ENCODE peak calls at places on chromosomes 3 and 15, in seven cellular contexts. H, F, I, O, M, K and G are unnamed samples.
A peak's percentile ranks its signal among the peaks of the same experiment; 100 is the strongest.

GRCh38 chr3:197186887-197187588 is 111.4 kb downstream of the DLG1 start:
- DNase-seq in H (no peak), F (peak; percentile 32), I (peak; percentile 76), O (peak; percentile 43), M (peak; percentile 63), K (peak; percentile 75), G (no peak)

GRCh38 chr3:187125319-187126031 is 13.8 kb downstream of the RPL39L start:
- DNase-seq in H (no peak), F (no peak), I (no peak), O (no peak), M (no peak), K (peak; percentile 79), G (no peak)

GRCh38 chr3:185629554-185630181 is 43.6 kb downstream of the SENP2 start:
- DNase-seq in H (no peak), F (no peak), I (no peak), O (no peak), M (peak; percentile 12), K (peak; percentile 25), G (no peak)

GRCh38 chr15:73927003-73927475 is 777 bp downstream of the LOXL1 start:
- DNase-seq in H (no peak), F (peak; percentile 62), I (no peak), O (peak; percentile 50), M (no peak), K (no peak), G (no peak)

GRCh38 chr3:14461748-14462324 is 59.4 kb downstream of the SLC6A6 start:
- DNase-seq in H (peak; percentile 39), F (peak; percentile 30), I (peak; percentile 69), O (peak; percentile 56), M (peak; percentile 45), K (peak; percentile 56), G (no peak)

GRCh38 chr3:184679056-184679502 is 32.8 kb downstream of the MAGEF1 start:
- DNase-seq in H (no peak), F (no peak), I (peak; percentile 31), O (no peak), M (no peak), K (no peak), G (no peak)

GRCh38 chr3:81352867-81353266 is 408.6 kb downstream of the GBE1 start:
- DNase-seq in H (no peak), F (no peak), I (peak; percentile 31), O (no peak), M (peak; percentile 73), K (peak; percentile 33), G (no peak)

GRCh38 chr3:99250272-99250671 is 348.8 kb upstream of the DCBLD2 start:
- DNase-seq in H (no peak), F (no peak), I (peak; percentile 62), O (peak; percentile 57), M (peak; percentile 66), K (no peak), G (no peak)

GRCh38 chr3:10505050-10505790 is at the start of gene ATP2B2:
- DNase-seq in H (no peak), F (no peak), I (no peak), O (no peak), M (no peak), K (no peak), G (no peak)

GRCh38 chr3:8020459-8020858 is 481.2 kb upstream of the LMCD1 start:
- DNase-seq in H (no peak), F (no peak), I (no peak), O (no peak), M (no peak), K (no peak), G (no peak)

GRCh38 chr15:101121511-101122090 is 130.2 kb downstream of the CHSY1 start:
- DNase-seq in H (peak; percentile 33), F (peak; percentile 58), I (peak; percentile 57), O (no peak), M (no peak), K (peak; percentile 18), G (peak; percentile 76)

GRCh38 chr3:52536112-52536368 is 365 bp upstream of the UQCC5 start:
- DNase-seq in H (no peak), F (no peak), I (no peak), O (no peak), M (no peak), K (no peak), G (no peak)

GRCh38 chr15:89780601-89781000 is 4.5 kb downstream of the MESP2 start:
- DNase-seq in H (no peak), F (no peak), I (no peak), O (no peak), M (no peak), K (no peak), G (no peak)

GRCh38 chr3:45320986-45321385 is 67.4 kb upstream of the LARS2 start:
- DNase-seq in H (no peak), F (no peak), I (no peak), O (no peak), M (no peak), K (no peak), G (no peak)

GRCh38 chr3:1421577-1421976 is 328.8 kb downstream of the CNTN6 start:
- DNase-seq in H (no peak), F (no peak), I (no peak), O (no peak), M (no peak), K (no peak), G (no peak)

GRCh38 chr3:7201784-7202183 is 340.9 kb downstream of the GRM7 start:
- DNase-seq in H (no peak), F (no peak), I (no peak), O (no peak), M (no peak), K (no peak), G (no peak)

GRCh38 chr3:49703443-49703927 is 14.1 kb downstream of the RNF123 start:
- DNase-seq in H (peak; percentile 51), F (no peak), I (peak; percentile 64), O (peak; percentile 58), M (peak; percentile 52), K (peak; percentile 74), G (peak; percentile 67)

GRCh38 chr3:81910244-81910852 is 148.9 kb upstream of the GBE1 start:
- DNase-seq in H (no peak), F (peak; percentile 8), I (peak; percentile 41), O (peak; percentile 13), M (peak; percentile 29), K (peak; percentile 42), G (no peak)

GRCh38 chr3:61613666-61614065 is 52.3 kb downstream of the PTPRG start:
- DNase-seq in H (no peak), F (no peak), I (no peak), O (no peak), M (no peak), K (no peak), G (no peak)

GRCh38 chr3:42036483-42036823 is 54.7 kb upstream of the TRAK1 start:
- DNase-seq in H (no peak), F (no peak), I (peak; percentile 97), O (peak; percentile 67), M (peak; percentile 96), K (peak; percentile 43), G (no peak)

GRCh38 chr15:80967451-80967850 is 22.2 kb downstream of the MESD start:
- DNase-seq in H (no peak), F (no peak), I (no peak), O (no peak), M (no peak), K (no peak), G (no peak)

GRCh38 chr3:46892285-46893145 is 15.0 kb downstream of the PTH1R start:
- DNase-seq in H (no peak), F (peak; percentile 54), I (peak; percentile 37), O (peak; percentile 64), M (peak; percentile 18), K (peak; percentile 40), G (peak; percentile 84)
- TF ChIP-seq CTCF in H (no peak), F (no peak), I (no peak), O (peak; percentile 8), M (no peak), K (no peak), G (peak; percentile 23)

DNA sequence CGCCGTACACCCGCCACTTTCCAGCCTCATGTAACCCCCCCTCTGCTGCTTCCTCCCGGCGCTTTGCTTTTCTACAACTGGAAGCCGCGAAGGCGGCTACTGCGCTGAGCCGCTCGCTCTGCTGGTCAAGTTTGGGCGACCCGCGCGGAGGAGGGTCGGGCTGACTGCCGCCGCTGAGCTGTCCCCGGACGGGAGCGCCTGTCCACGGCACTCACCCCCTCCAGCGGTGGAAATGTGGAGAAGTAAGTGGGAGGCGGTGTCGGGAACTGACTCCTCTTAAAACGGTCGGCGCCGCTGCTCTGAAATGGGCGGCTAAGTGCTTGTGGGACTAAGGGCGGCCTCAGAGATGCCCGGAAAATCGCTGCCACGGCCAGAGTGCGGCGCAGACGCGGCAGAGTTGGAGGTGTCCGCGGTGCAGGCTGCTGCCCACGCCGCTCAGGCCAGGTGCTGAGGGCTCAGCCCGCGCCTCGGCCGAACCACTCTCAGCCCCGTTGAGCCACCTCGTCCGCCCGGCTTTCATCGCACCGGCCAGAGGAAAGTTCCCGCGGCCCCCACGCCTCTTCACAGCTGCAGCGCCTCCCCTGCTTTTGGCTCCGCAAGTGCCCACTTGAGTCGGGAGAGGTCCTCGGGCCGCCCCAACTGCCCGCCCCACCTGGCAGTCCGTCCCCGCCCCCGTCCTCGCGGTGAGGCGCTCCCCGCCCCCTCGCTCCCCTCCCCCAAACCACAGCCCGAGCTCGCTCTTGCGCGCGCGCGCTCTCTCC is 394 bp upstream of the EPHA6 start:
- DNase-seq in H (no peak), F (peak; percentile 46), I (peak; percentile 48), O (peak; percentile 33), M (peak; percentile 24), K (peak; percentile 33), G (no peak)
- TF ChIP-seq CTCF in H (no peak), F (no peak), I (no peak), O (no peak), M (peak; percentile 25), K (no peak), G (no peak)

DNA sequence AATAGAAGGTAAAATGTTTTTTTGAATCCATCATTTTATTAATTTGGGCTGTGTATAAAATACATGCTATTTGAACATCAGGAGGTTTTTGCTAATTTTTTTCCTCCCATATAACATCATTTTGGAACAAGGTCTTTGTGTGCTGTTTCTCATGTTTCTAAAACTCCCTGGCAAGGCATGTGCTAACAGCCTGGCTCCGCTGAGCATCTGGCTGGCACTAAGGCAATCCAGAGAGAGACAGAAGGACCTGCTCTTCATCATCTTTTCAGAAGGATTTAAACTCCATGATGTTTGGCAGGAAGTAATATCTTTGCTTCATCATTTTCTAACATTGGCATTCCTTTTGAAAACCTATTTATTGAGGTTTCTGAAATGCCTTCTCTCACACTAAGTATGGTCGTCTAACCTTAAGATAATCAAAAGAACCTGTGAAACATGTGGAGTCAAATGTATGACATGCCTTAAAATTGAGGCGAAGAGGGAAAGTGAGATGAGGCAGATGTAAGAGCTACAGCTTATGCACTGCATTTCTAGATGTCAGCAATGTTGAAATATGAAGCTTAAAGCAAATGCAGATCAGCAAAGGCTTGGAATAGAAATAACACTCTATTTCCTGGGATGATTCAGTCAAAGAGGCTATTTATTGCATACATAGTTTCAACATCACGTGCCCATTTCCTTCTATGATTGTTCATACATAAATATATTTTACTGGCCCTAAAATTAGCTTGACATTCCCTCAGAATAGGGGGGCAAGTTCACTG is 592.0 kb downstream of the ZNF385D start:
- DNase-seq in H (no peak), F (no peak), I (peak; percentile 63), O (no peak), M (peak; percentile 23), K (no peak), G (no peak)
- TF ChIP-seq CTCF in H (no peak), F (no peak), I (no peak), O (no peak), M (no peak), K (no peak), G (no peak)

GRCh38 chr3:170623524-170623923 is 37.6 kb upstream of the SLC7A14 start:
- DNase-seq in H (no peak), F (no peak), I (no peak), O (no peak), M (no peak), K (no peak), G (no peak)

GRCh38 chr3:170621256-170621655 is 35.4 kb upstream of the SLC7A14 start:
- DNase-seq in H (no peak), F (no peak), I (no peak), O (no peak), M (peak; percentile 6), K (no peak), G (no peak)

GRCh38 chr3:170622369-170623159 is 36.7 kb upstream of the SLC7A14 start:
- DNase-seq in H (no peak), F (no peak), I (peak; percentile 99), O (no peak), M (no peak), K (peak; percentile 37), G (no peak)
- TF ChIP-seq CTCF in H (no peak), F (no peak), I (no peak), O (no peak), M (no peak), K (no peak), G (no peak)